ENCODE peak calls at places on chromosomes 16 and 17, in seven cellular contexts. G is stomach, H is Peyer's patch, U is HCT116, E is foreskin keratinocyte, D is A549, R is cardiac muscle cell. K is an unnamed sample.

GRCh38 chr17:57988301-57989010 is 402 bp upstream of the VEZF1 start:
- DNase-seq in G (peak), E (no peak), D (peak), H (peak), R (peak), U (peak), K (peak)

GRCh38 chr17:58755577-58756245 is at the start of gene PPM1E:
- DNase-seq in E (peak), U (no peak), D (peak), R (peak), H (no peak), G (peak), K (peak)

GRCh38 chr17:4440021-4440420 is 6.3 kb downstream of the SPNS3 start:
- DNase-seq in D (no peak), G (no peak), R (no peak), E (no peak), H (no peak), U (no peak), K (no peak)

GRCh38 chr17:19716108-19717030 is at the start of gene SLC47A2:
- DNase-seq in H (no peak), U (no peak), R (no peak), D (no peak), G (no peak), E (no peak), K (no peak)

GRCh38 chr17:246851-247421 is 65.5 kb upstream of the DOC2B start:
- DNase-seq in R (no peak), H (no peak), G (no peak), D (no peak), E (no peak), U (no peak), K (no peak)

GRCh38 chr17:27937026-27937546 is 43.9 kb upstream of the LYRM9 start:
- DNase-seq in E (no peak), R (no peak), D (no peak), G (no peak), H (no peak), U (no peak), K (no peak)

GRCh38 chr17:32161029-32161428 is 18.7 kb downstream of the RHOT1 start:
- DNase-seq in E (no peak), U (no peak), H (no peak), D (no peak), R (no peak), G (no peak), K (no peak)

GRCh38 chr17:40320771-40321501 is 12.0 kb downstream of the RARA start:
- DNase-seq in R (no peak), U (no peak), H (no peak), G (no peak), E (no peak), D (no peak), K (peak)

GRCh38 chr16:30951785-30952184 is 2.9 kb downstream of the ORAI3 start:
- DNase-seq in G (peak), D (no peak), H (no peak), U (no peak), R (no peak), E (no peak), K (no peak)

GRCh38 chr17:77383613-77384608 is 243.1 kb downstream of the SEC14L1 start:
- DNase-seq in E (no peak), G (peak), R (no peak), D (no peak), H (no peak), U (no peak), K (no peak)

GRCh38 chr16:31179153-31179746 is 689 bp upstream of the FUS start:
- DNase-seq in E (peak), R (no peak), G (no peak), H (no peak), D (no peak), U (no peak), K (no peak)

GRCh38 chr16:11666108-11667055 is 1.9 kb upstream of the SNN start:
- DNase-seq in E (no peak), H (no peak), D (no peak), U (no peak), G (no peak), R (no peak), K (no peak)

GRCh38 chr17:2266865-2267228 is 36.7 kb downstream of the SMG6 start:
- DNase-seq in H (no peak), G (no peak), E (no peak), U (no peak), R (peak), D (no peak), K (no peak)
- H3K27ac ChIP-seq in H (peak), G (peak), E (no peak), U (no peak), R (peak), D (no peak), K (no peak)

GRCh38 chr17:78888911-78889496 is 14.0 kb downstream of the CEP295NL start:
- DNase-seq in E (no peak), G (no peak), D (no peak), U (no peak), H (peak), R (no peak), K (no peak)
- H3K27ac ChIP-seq in E (no peak), G (peak), D (no peak), U (no peak), H (peak), R (no peak), K (no peak)

DNA sequence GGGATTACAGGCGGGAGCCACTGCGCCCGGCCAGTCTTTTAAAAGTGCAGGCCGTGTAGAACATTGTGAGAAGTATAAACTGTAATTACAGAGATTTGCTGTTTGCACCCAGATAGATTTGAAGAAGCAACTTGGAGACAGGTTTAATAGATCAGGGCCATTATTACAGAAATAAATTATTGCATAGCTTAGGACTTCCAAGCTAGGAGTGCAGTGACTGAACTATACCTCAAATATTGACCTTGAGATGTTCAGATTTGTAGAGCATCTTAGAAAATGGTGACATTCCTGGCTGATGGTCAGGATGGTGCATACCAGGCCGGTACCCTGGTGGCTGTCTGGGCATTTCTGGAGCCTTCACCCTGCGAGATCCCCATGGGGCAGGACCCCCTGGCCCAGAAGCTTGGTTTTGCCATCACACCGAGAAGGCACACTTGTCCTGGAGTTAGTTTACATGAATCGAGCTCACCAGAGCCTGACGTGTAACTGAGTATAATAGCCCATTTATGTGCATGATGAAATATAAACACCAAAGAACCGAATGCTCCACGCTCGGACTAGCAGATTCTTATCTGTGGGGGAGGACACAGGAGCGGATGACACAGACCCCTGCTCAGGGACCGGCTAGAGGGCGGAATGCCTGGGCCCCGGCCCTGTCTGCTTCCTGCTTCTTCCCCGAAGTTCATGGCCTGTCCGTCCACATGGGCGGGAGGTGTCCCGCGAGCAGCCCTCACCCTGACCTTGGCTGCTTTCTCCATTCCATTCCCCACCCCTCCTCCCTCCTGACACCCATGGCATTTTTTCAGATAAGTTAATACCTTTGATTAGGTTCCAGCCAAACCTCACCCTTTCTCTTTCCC is 32.1 kb downstream of the CCDC40 start:
- DNase-seq in G (peak), R (no peak), H (no peak), E (no peak), U (no peak), D (no peak), K (peak)
- H3K27ac ChIP-seq in G (peak), R (no peak), H (peak), E (no peak), U (no peak), D (no peak), K (peak)

DNA sequence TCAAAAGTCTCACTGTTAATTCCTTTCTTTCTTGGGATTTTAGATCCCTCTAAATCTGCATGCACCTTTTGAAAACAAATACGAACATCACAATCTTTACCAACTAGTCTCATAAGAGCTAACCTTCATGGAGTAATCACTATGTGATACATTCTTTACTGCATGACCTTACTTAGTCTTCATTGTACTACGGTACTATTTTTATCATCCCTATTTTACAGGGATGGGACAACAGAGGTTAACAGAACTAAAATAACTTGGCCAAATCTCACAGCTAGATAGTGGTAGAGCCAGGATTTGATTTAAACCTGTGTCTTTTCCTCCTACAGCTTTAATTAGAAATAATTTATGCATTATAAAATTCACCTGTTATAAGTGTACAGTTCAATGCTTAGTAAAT is 32.9 kb upstream of the TAOK1 start:
- DNase-seq in G (no peak), R (no peak), E (no peak), D (no peak), H (no peak), U (no peak), K (no peak)
- H3K27ac ChIP-seq in G (no peak), R (peak), E (no peak), D (peak), H (no peak), U (no peak), K (no peak)

DNA sequence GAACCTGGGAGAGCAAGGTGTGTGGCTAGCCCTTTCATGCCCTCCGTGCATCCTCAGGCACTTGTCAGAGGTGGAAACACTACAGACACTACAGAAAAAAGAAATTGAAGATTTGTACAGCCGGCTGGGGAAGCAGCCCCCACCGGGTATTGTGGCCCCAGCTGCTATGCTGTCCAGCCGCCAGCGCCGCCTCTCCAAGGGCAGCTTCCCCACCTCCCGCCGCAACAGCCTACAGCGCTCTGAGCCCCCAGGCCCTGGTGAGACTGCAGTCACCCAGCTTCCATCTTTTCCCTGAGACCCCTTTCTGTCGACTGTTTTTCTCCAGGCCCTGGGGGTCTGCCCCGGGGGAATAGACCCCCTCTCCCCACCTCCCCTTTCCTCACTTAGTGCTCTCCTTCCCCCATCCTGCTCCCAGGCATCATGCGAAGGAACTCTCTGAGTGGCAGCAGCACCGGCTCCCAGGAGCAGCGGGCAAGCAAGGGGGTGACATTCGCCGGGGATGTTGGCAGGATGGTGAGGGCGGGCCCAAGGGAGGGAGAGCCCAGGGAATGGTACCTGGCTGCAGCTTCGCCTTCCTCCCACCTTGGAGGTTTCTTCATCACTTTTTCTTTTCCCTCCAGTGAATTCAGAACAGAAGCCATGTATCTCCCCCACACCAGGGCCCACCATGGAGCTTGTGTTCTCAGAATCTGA is 2.3 kb downstream of the COA3 start:
- DNase-seq in H (no peak), U (no peak), R (no peak), D (no peak), G (no peak), E (no peak), K (no peak)
- H3K27ac ChIP-seq in H (peak), U (no peak), R (no peak), D (no peak), G (peak), E (no peak), K (no peak)

DNA sequence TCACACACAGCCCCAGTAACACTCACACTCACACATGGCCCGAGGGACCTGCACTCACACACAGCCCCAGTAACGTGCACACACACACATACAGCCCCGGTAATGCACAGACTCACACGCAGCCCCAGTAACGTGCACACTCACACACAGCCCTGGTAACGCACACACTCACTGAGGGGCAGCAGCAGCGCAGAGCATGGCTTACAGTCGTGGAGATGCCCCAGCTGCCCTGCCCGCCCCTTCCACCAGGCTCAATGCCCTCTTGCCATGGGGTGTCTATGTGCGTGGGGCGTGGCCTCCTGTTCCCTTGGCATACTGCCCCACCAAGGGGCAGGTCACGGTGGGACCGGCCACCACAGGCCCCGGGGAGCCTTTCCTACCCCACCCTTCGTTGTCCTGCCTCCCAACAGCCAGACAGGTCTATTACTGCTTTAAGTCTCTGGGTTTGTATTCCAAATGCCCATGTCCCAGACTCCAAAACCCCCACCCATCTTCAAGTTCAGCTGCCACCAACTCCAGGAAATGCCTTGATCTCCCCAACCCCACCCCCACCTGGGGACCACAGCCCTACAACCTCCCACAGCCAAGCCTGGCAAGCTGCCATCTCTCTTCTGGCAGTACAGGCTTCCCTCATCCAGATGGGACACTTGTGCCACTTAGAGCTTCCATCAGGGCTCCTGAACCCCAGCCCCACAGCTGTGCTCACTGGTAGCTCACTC is 2.6 kb downstream of the CCDC102A start:
- DNase-seq in U (no peak), D (no peak), G (peak), E (no peak), H (peak), R (peak), K (no peak)
- H3K27ac ChIP-seq in U (no peak), D (peak), G (peak), E (no peak), H (peak), R (peak), K (no peak)

GRCh38 chr16:71287903-71288302 is 1.3 kb downstream of the CMTR2 start:
- DNase-seq in D (no peak), E (peak), G (no peak), U (no peak), H (no peak), R (no peak), K (no peak)
- H3K27ac ChIP-seq in D (peak), E (no peak), G (no peak), U (no peak), H (no peak), R (peak), K (no peak)

K was measured in SJSA1.